ENCODE peak calls at places on chromosomes 5 and 9, in nine cellular contexts. E is AG08396; W is HCEC 1CT; F is adrenal gland; R is HTR-8/SVneo; S is iris pigment epithelial cell; L is stimulated activated CD8-positive, alpha-beta memory T cell treated with anti-CD3 and anti-CD28 coated beads, Interleukin-15, amount 100 ng/mL, for 1 hour; N is neural crest cell; D is KG1. M is an unnamed sample.

GRCh38 chr5:83471405-83472212 is at the start of gene VCAN:
- DNase-seq in E (peak), W (peak), F (peak), R (no peak), S (peak), L (no peak), N (no peak), D (no peak), M (peak)

GRCh38 chr5:59720063-59720462 is 173.5 kb downstream of the PDE4D start:
- DNase-seq in E (no peak), W (no peak), F (no peak), R (no peak), S (no peak), L (no peak), N (no peak), D (no peak), M (no peak)

GRCh38 chr5:99060306-99061261 is 131.8 kb upstream of the CHD1 start:
- DNase-seq in E (peak), W (peak), F (peak), R (peak), S (peak), L (peak), N (peak), D (peak), M (peak)

GRCh38 chr5:133421394-133421793 is 190.9 kb downstream of the FSTL4 start:
- DNase-seq in E (peak), W (peak), F (no peak), R (peak), S (peak), L (no peak), N (peak), D (no peak), M (no peak)

GRCh38 chr9:123716339-123716738 is 213.6 kb downstream of the DENND1A start:
- DNase-seq in E (no peak), W (no peak), F (no peak), R (no peak), S (no peak), L (no peak), N (no peak), D (no peak), M (no peak)

GRCh38 chr5:156367602-156368001 is 40.6 kb downstream of the SGCD start:
- DNase-seq in E (peak), W (peak), F (peak), R (no peak), S (peak), L (no peak), N (no peak), D (no peak), M (no peak)

GRCh38 chr5:61330341-61330878 is 1.6 kb upstream of the ZSWIM6 start:
- DNase-seq in E (peak), W (peak), F (peak), R (no peak), S (peak), L (no peak), N (no peak), D (no peak), M (peak)

GRCh38 chr5:137051165-137051564 is 448.0 kb downstream of the SPOCK1 start:
- DNase-seq in E (peak), W (no peak), F (no peak), R (no peak), S (no peak), L (no peak), N (no peak), D (no peak), M (no peak)

GRCh38 chr9:105062222-105062850 is 134.4 kb upstream of the ABCA1 start:
- DNase-seq in E (no peak), W (no peak), F (no peak), R (no peak), S (no peak), L (no peak), N (no peak), D (no peak), M (no peak)

GRCh38 chr5:149550267-149550582 is 1.0 kb downstream of the CSNK1A1 start:
- DNase-seq in E (peak), W (peak), F (no peak), R (no peak), S (peak), L (no peak), N (no peak), D (no peak), M (no peak)

GRCh38 chr9:4333787-4334186 is 33.9 kb upstream of the GLIS3 start:
- DNase-seq in E (no peak), W (no peak), F (no peak), R (no peak), S (no peak), L (no peak), N (no peak), D (no peak), M (no peak)

GRCh38 chr5:16859346-16859745 is 76.7 kb downstream of the MYO10 start:
- DNase-seq in E (no peak), W (no peak), F (no peak), R (no peak), S (no peak), L (no peak), N (no peak), D (no peak), M (no peak)

GRCh38 chr5:1103093-1103492 is 8.8 kb downstream of the SLC12A7 start:
- DNase-seq in E (peak), W (no peak), F (no peak), R (no peak), S (no peak), L (no peak), N (no peak), D (no peak), M (no peak)

GRCh38 chr5:53029608-53030007 is 40.5 kb downstream of the ITGA2 start:
- DNase-seq in E (no peak), W (no peak), F (no peak), R (no peak), S (no peak), L (no peak), N (no peak), D (no peak), M (no peak)

GRCh38 chr9:128845186-128845931 is 15.8 kb upstream of the SPOUT1 start:
- DNase-seq in E (no peak), W (no peak), F (no peak), R (no peak), S (no peak), L (no peak), N (no peak), D (no peak), M (no peak)

GRCh38 chr5:150278046-150278760 is 11.4 kb downstream of the CAMK2A start:
- DNase-seq in E (no peak), W (peak), F (no peak), R (no peak), S (peak), L (no peak), N (no peak), D (no peak), M (no peak)

GRCh38 chr5:54383941-54384340 is 71.6 kb upstream of the HSPB3 start:
- DNase-seq in E (no peak), W (no peak), F (no peak), R (no peak), S (no peak), L (no peak), N (no peak), D (no peak), M (no peak)

GRCh38 chr9:117763314-117763713 is 59.1 kb downstream of the TLR4 start:
- DNase-seq in E (no peak), W (no peak), F (no peak), R (peak), S (peak), L (no peak), N (no peak), D (no peak), M (no peak)

GRCh38 chr5:42951169-42951846 is 88.8 kb downstream of the ANXA2R start:
- DNase-seq in E (no peak), W (no peak), F (peak), R (no peak), S (peak), L (peak), N (no peak), D (no peak), M (peak)

GRCh38 chr9:112970939-112971338 is 41.1 kb downstream of the ZNF883 start:
- DNase-seq in E (no peak), W (no peak), F (no peak), R (peak), S (peak), L (no peak), N (no peak), D (no peak), M (no peak)

GRCh38 chr5:179137643-179138567 is 77.7 kb downstream of the ZNF354C start:
- DNase-seq in E (no peak), W (no peak), F (no peak), R (no peak), S (no peak), L (no peak), N (no peak), D (no peak), M (peak)

GRCh38 chr9:130847306-130848217 is 12.5 kb downstream of the ABL1 start:
- DNase-seq in E (peak), W (peak), F (peak), R (no peak), S (peak), L (no peak), N (no peak), D (no peak), M (peak)